ENCODE peak calls at places on chromosome 5, in four cellular contexts. R, E, T and F are unnamed samples.
A peak's percentile ranks its signal among the peaks of the same experiment; 100 is the strongest.

GRCh38 chr5:10355071-10355889 is 1.8 kb downstream of the MARCHF6 start:
- DNase-seq in R (no peak), E (peak; percentile 35), T (no peak), F (peak; percentile 31)

GRCh38 chr5:150153957-150154617 is 1.6 kb downstream of the PDGFRB start:
- DNase-seq in R (peak; percentile 72), E (peak; percentile 74), T (no peak), F (peak; percentile 75)

GRCh38 chr5:137741718-137742117 is 5.8 kb upstream of the KLHL3 start:
- DNase-seq in R (no peak), E (no peak), T (no peak), F (no peak)

GRCh38 chr5:56561455-56561854 is 253.9 kb upstream of the MAP3K1 start:
- DNase-seq in R (no peak), E (no peak), T (no peak), F (no peak)

GRCh38 chr5:145825751-145826180 is 9.4 kb downstream of the PRELID2 start:
- DNase-seq in R (peak; percentile 79), E (peak; percentile 79), T (no peak), F (peak; percentile 70)

GRCh38 chr5:61089351-61089750 is 72.9 kb downstream of the SMIM15 start:
- DNase-seq in R (peak; percentile 6), E (peak; percentile 43), T (no peak), F (no peak)

GRCh38 chr5:144697847-144698262 is 527.2 kb downstream of the KCTD16 start:
- DNase-seq in R (peak; percentile 31), E (peak; percentile 68), T (no peak), F (peak; percentile 89)

GRCh38 chr5:72453260-72453775 is 53.9 kb downstream of the ZNF366 start:
- DNase-seq in R (peak; percentile 50), E (no peak), T (no peak), F (no peak)

GRCh38 chr5:89967806-89968444 is 441.6 kb downstream of the CETN3 start:
- DNase-seq in R (peak; percentile 60), E (peak; percentile 63), T (no peak), F (peak; percentile 76)

GRCh38 chr5:76521240-76521758 is 101.9 kb downstream of the F2RL2 start:
- DNase-seq in R (peak; percentile 40), E (peak; percentile 85), T (no peak), F (peak; percentile 78)

GRCh38 chr5:154627711-154628678 is 127.2 kb upstream of the LARP1 start:
- DNase-seq in R (peak; percentile 34), E (no peak), T (no peak), F (peak; percentile 67)

GRCh38 chr5:170551076-170551475 is 47.3 kb downstream of the KCNIP1 start:
- DNase-seq in R (no peak), E (no peak), T (no peak), F (no peak)

GRCh38 chr5:114716955-114717354 is 355.1 kb downstream of the KCNN2 start:
- DNase-seq in R (no peak), E (no peak), T (no peak), F (no peak)

GRCh38 chr5:97046270-97046982 is 96.0 kb downstream of the LIX1 start:
- DNase-seq in R (peak; percentile 15), E (peak; percentile 32), T (no peak), F (peak; percentile 48)

GRCh38 chr5:59274130-59274529 is 619.4 kb downstream of the PDE4D start:
- DNase-seq in R (no peak), E (no peak), T (no peak), F (no peak)

GRCh38 chr5:25020454-25020853 is 375.7 kb upstream of the CDH10 start:
- DNase-seq in R (no peak), E (no peak), T (no peak), F (no peak)

GRCh38 chr5:52787600-52788504 is at the start of the genes ITGA1 and PELO:
- DNase-seq in R (peak; percentile 88), E (peak; percentile 91), T (peak; percentile 49), F (peak; percentile 76)

GRCh38 chr5:41995193-41995592 is 70.1 kb downstream of the FBXO4 start:
- DNase-seq in R (no peak), E (no peak), T (no peak), F (no peak)

GRCh38 chr5:15943487-15943886 is 236.1 kb downstream of the MARCHF11 start:
- DNase-seq in R (peak; percentile 19), E (peak; percentile 20), T (no peak), F (no peak)

GRCh38 chr5:148343049-148343413 is 7.7 kb downstream of the SPINK9 start:
- DNase-seq in R (no peak), E (no peak), T (no peak), F (peak; percentile 2)

GRCh38 chr5:147084702-147085101 is 150.1 kb upstream of the STK32A start:
- DNase-seq in R (no peak), E (no peak), T (no peak), F (no peak)

GRCh38 chr5:137647401-137647800 is 88.5 kb downstream of the KLHL3 start:
- DNase-seq in R (no peak), E (no peak), T (no peak), F (no peak)

GRCh38 chr5:33441241-33441844 is 578 bp downstream of the TARS1 start:
- DNase-seq in R (peak; percentile 29), E (no peak), T (no peak), F (no peak)

DNA sequence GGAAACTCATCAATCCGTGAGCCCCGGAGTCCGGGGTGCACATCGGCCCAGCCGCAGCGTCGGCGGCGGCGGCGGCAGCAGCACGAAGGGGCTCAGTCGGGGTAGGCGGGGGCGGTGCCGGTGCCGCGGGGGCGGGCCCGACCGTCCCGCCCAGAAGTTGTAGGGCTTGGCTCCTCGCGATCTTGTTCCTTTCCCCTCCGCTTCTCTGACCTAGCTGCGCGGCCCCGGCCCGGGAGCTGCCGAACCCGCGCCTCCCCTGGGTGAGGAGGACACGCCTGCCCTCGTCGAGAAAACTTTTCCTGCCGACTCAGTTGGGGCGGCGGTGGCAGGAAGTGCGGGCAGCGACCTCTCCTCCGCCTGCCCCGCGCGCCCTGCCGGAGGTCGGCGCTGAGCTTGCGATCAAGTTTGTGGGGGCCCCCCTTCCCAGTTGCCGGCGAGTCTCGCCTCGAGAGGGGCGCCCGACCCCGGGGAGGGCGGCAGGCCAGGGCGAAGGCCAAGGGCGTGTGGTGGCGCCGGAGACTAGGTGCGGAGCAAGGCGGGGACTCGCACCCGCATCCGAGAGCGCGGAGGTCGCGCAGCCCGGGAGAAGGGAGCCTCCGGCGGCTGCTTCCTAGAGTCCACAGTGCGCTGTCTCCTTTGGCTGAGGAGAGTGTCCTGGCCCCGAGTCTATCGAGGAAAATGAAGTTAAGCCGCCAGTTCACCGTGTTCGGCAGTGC is at the start of gene MAN2A1:
- DNase-seq in R (peak; percentile 76), E (peak; percentile 71), T (peak; percentile 67), F (peak; percentile 62)
- TF ChIP-seq CTCF in R (peak; percentile 0), E (peak; percentile 3), T (no peak), F (no peak)

GRCh38 chr5:39216621-39217020 is 2.7 kb downstream of the FYB1 start:
- DNase-seq in R (no peak), E (no peak), T (no peak), F (no peak)

GRCh38 chr5:39211773-39212172 is 7.6 kb downstream of the FYB1 start:
- DNase-seq in R (no peak), E (no peak), T (no peak), F (no peak)

GRCh38 chr5:39214912-39215709 is 4.3 kb downstream of the FYB1 start:
- DNase-seq in R (no peak), E (no peak), T (no peak), F (no peak)

GRCh38 chr5:39215857-39216256 is 3.5 kb downstream of the FYB1 start:
- DNase-seq in R (no peak), E (no peak), T (no peak), F (no peak)

GRCh38 chr5:39213437-39214207 is 5.7 kb downstream of the FYB1 start:
- DNase-seq in R (no peak), E (no peak), T (no peak), F (no peak)
- H3K4me3 ChIP-seq in R (no peak overlapping the region), E (no peak overlapping the region), T (no peak overlapping the region), F (no peak overlapping the region)

GRCh38 chr5:29079771-29080170 is 2041.4 kb upstream of the CDH9 start:
- DNase-seq in R (no peak), E (no peak), T (no peak), F (no peak)
- TF ChIP-seq CTCF in R (no peak), E (no peak), T (no peak), F (no peak)

DNA sequence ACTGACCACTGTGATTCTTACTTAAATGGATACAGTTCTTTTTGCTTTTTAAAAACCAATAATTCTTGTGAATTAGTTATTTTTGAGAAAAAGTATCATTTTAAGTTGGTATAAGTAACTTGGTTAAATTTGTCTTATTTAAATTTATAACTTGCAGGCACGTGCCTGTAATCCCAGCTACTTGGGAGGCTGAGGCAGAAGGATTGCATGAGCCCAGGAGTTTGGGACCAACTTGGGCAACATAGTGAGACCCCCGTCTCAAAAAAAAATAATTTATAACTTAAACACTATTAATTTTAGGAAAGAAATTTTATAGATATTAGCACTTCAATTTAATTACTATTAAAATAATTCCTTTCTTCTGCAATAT is 5.0 kb downstream of the CPEB4 start:
- DNase-seq in R (no peak), E (no peak), T (no peak), F (no peak)
- H3K4me3 ChIP-seq in R (peak overlapping the region; percentile 78), E (peak overlapping the region; percentile 89), T (no peak overlapping the region), F (no peak overlapping the region)